ENCODE peak calls at places on chromosomes 13 and 19, in five cellular contexts. Q, D, N, U and S are unnamed samples.
A peak's percentile ranks its signal among the peaks of the same experiment; 100 is the strongest.

GRCh38 chr13:79741006-79741405 is 260.1 kb downstream of the NDFIP2 start:
- DNase-seq in D (no peak), N (no peak), U (no peak), Q (no peak), S (no peak)

GRCh38 chr19:8456064-8456463 is 11.3 kb downstream of the HNRNPM start:
- DNase-seq in D (no peak), N (no peak), U (no peak), Q (no peak), S (no peak)

GRCh38 chr19:4575978-4576933 is 16.8 kb upstream of the SEMA6B start:
- DNase-seq in Q (no peak), N (peak; percentile 17), U (peak; percentile 68), D (no peak), S (peak; percentile 71)

GRCh38 chr13:75666646-75667351 is 30.7 kb downstream of the LMO7 start:
- DNase-seq in Q (no peak), N (no peak), U (no peak), D (no peak), S (no peak)

GRCh38 chr13:48233097-48233885 is at the start of gene ITM2B:
- DNase-seq in D (no peak), N (peak; percentile 81), U (peak; percentile 82), Q (peak; percentile 90), S (peak; percentile 84)

GRCh38 chr19:55088543-55089265 is 13.0 kb downstream of the EPS8L1 start:
- DNase-seq in U (peak; percentile 82), D (no peak), N (peak; percentile 63), Q (peak; percentile 86), S (peak; percentile 87)

GRCh38 chr13:80508031-80508430 is 167.1 kb upstream of the SPRY2 start:
- DNase-seq in D (no peak), N (no peak), U (no peak), Q (no peak), S (no peak)

GRCh38 chr13:21033866-21034601 is 27.4 kb downstream of the LATS2 start:
- DNase-seq in D (no peak), Q (no peak), N (no peak), U (no peak), S (no peak)

GRCh38 chr13:31827707-31828106 is 88.4 kb downstream of the RXFP2 start:
- DNase-seq in N (no peak), U (no peak), Q (no peak), D (no peak), S (no peak)

GRCh38 chr19:23283925-23284324 is 33.7 kb upstream of the ZNF724 start:
- DNase-seq in Q (peak; percentile 57), U (peak; percentile 74), N (no peak), D (no peak), S (peak; percentile 53)

GRCh38 chr13:72379581-72379980 is 347.8 kb downstream of the MZT1 start:
- DNase-seq in N (no peak), U (no peak), D (no peak), Q (no peak), S (no peak)

GRCh38 chr19:49435670-49436069 is 5.7 kb downstream of the SLC17A7 start:
- DNase-seq in Q (no peak), U (no peak), D (no peak), N (no peak), S (no peak)

GRCh38 chr13:66896933-66897332 is 333.2 kb downstream of the PCDH9 start:
- DNase-seq in U (no peak), D (no peak), N (no peak), Q (no peak), S (no peak)

GRCh38 chr13:73673931-73674330 is 460.3 kb downstream of the KLF12 start:
- DNase-seq in N (no peak), D (no peak), Q (no peak), U (no peak), S (no peak)

GRCh38 chr13:113809934-113810333 is 50.9 kb downstream of the TMEM255B start:
- DNase-seq in D (no peak), U (no peak), Q (no peak), N (no peak), S (no peak)

GRCh38 chr13:88288326-88288725 is 617.2 kb downstream of the SLITRK5 start:
- DNase-seq in N (no peak), Q (no peak), D (no peak), U (no peak), S (no peak)

GRCh38 chr19:55015126-55015525 is 22.9 kb downstream of the GP6 start:
- DNase-seq in U (no peak), N (no peak), D (no peak), Q (no peak), S (no peak)